ENCODE peak calls at places on chromosomes 16 and 17, in six cellular contexts. O is Caco-2, U is esophagus squamous epithelium, P is GM23338, D is neuronal stem cell, H is ovary. N is an unnamed sample. For H3K4me1, the result is how much of the 10 kb centered on the place peaks cover.

GRCh38 chr17:82236142-82236971 is 7.5 kb downstream of the SLC16A3 start:
- DNase-seq in O (peak), U (no peak), P (peak), D (peak), H (peak), N (no peak)

GRCh38 chr17:3907483-3908216 is 8.6 kb downstream of the P2RX1 start:
- DNase-seq in O (peak), U (no peak), P (no peak), D (no peak), H (no peak), N (no peak)

GRCh38 chr17:31293586-31293985 is 3.5 kb downstream of the OMG start:
- DNase-seq in O (no peak), U (no peak), P (no peak), D (no peak), H (no peak), N (no peak)

GRCh38 chr16:52773026-52773425 is 226.1 kb upstream of the TOX3 start:
- DNase-seq in O (no peak), U (no peak), P (no peak), D (no peak), H (no peak), N (no peak)

GRCh38 chr17:63436523-63437110 is 9.5 kb downstream of the CYB561 start:
- DNase-seq in O (no peak), U (no peak), P (peak), D (no peak), H (no peak), N (no peak)

GRCh38 chr16:30600215-30600614 is 10.0 kb downstream of the ZNF689 start:
- DNase-seq in O (no peak), U (no peak), P (no peak), D (no peak), H (no peak), N (no peak)

GRCh38 chr16:47907109-47907508 is 248.7 kb downstream of the ABCC12 start:
- DNase-seq in O (no peak), U (no peak), P (no peak), D (no peak), H (no peak), N (no peak)

GRCh38 chr17:17567631-17568030 is 23.9 kb downstream of the PEMT start:
- DNase-seq in O (no peak), U (no peak), P (no peak), D (no peak), H (peak), N (peak)

GRCh38 chr16:30571444-30572322 is at the start of gene ZNF688:
- DNase-seq in O (peak), U (peak), P (peak), D (peak), H (peak), N (peak)

GRCh38 chr17:66716236-66717026 is 118.5 kb upstream of the CACNG5 start:
- DNase-seq in O (no peak), U (no peak), P (peak), D (no peak), H (no peak), N (no peak)

GRCh38 chr16:22053921-22054341 is 38.4 kb upstream of the VWA3A start:
- DNase-seq in O (no peak), U (no peak), P (no peak), D (no peak), H (no peak), N (no peak)

GRCh38 chr16:10883004-10883403 is 6.0 kb downstream of the CIITA start:
- DNase-seq in O (peak), U (no peak), P (peak), D (no peak), H (no peak), N (no peak)
- H3K4me1 ChIP-seq in O (under half), U (half or more), P (under half), D (under half), H (under half), N (under half)

GRCh38 chr17:28572294-28573099 is 1.2 kb upstream of the PIGS start:
- DNase-seq in O (no peak), U (no peak), P (no peak), D (no peak), H (peak), N (no peak)
- H3K4me1 ChIP-seq in O (under half), U (half or more), P (under half), D (under half), H (under half), N (under half)

GRCh38 chr16:17389392-17389791 is 81.4 kb downstream of the XYLT1 start:
- DNase-seq in O (peak), U (no peak), P (no peak), D (no peak), H (no peak), N (no peak)

GRCh38 chr16:17391715-17392114 is 79.0 kb downstream of the XYLT1 start:
- DNase-seq in O (no peak), U (no peak), P (no peak), D (no peak), H (no peak), N (no peak)

GRCh38 chr16:17392857-17393421 is 77.8 kb downstream of the XYLT1 start:
- DNase-seq in O (no peak), U (no peak), P (peak), D (no peak), H (no peak), N (no peak)

GRCh38 chr16:17395849-17396480 is 74.8 kb downstream of the XYLT1 start:
- DNase-seq in O (no peak), U (no peak), P (no peak), D (no peak), H (no peak), N (peak)

DNA sequence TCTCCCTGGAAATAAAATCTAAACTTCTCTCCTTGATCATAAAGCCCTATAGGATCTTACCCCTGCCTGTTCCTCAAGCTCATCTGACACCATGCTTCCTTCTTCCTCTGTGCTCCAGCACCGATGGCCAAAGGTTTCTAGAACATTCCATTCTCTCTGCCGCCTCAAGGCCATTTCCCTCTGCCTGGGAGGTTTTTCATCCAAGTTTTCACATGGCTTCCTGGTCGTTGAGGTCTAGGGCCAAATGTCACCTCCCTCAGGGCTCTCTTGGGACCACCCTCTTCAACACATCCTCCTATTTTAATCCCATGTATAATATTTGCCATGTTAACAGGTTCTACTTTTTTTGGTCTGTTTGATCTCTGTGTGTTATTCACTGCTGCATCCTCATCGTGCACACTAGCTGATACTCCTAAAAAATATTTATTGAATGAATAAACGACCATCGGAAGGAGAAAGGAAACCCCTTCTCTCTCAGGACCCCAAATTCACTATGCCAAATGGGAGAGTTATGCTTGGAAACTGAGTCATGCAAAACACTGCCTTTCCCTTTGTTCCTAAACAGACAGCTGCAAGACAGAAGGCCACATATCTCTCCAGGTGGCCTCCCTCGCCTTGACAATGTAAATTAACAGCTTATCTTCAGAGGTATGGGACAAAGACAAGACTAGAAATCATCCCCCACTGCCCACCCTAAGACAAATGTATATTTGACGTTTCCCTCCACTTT is 78.5 kb downstream of the XYLT1 start:
- DNase-seq in O (no peak), U (no peak), P (no peak), D (no peak), H (no peak), N (no peak)
- H3K4me1 ChIP-seq in O (under half), U (under half), P (half or more), D (under half), H (under half), N (under half)

GRCh38 chr16:56278196-56278855 is 87.0 kb downstream of the GNAO1 start:
- DNase-seq in O (no peak), U (no peak), P (no peak), D (no peak), H (no peak), N (peak)

GRCh38 chr16:56275076-56275475 is 83.8 kb downstream of the GNAO1 start:
- DNase-seq in O (no peak), U (no peak), P (no peak), D (no peak), H (no peak), N (no peak)

GRCh38 chr16:56275801-56276200 is 84.5 kb downstream of the GNAO1 start:
- DNase-seq in O (no peak), U (no peak), P (no peak), D (no peak), H (no peak), N (peak)

GRCh38 chr16:56279132-56279531 is 87.8 kb downstream of the GNAO1 start:
- DNase-seq in O (no peak), U (no peak), P (no peak), D (no peak), H (no peak), N (no peak)

GRCh38 chr16:56277040-56277439 is 85.8 kb downstream of the GNAO1 start:
- DNase-seq in O (peak), U (no peak), P (peak), D (no peak), H (no peak), N (peak)
- H3K4me1 ChIP-seq in O (under half), U (under half), P (under half), D (under half), H (under half), N (under half)

DNA sequence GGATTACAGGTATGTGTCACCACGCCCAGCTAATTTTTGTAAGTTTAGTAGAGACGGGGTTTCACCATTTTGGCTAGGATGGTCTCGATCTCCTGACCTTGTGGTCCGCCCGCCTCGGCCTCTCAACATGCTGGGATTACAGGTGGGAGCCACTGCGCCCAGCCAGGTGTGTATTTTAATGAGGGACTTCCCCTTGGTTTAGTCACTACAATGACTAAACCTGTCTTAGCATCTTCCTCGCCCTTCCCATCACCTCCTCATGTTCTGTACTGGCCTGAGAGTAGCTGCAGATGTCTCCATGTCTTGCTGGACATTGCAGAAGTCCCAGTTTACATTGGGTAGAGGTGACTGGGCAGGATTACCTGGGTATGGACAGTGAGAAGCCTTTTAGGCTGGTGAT is 9.6 kb downstream of the SLC7A6 start:
- DNase-seq in O (no peak), U (no peak), P (no peak), D (no peak), H (no peak), N (no peak)
- H3K4me1 ChIP-seq in O (half or more), U (half or more), P (under half), D (under half), H (under half), N (under half)

N was measured in breast epithelium.